ENCODE peak calls at places on chromosomes 3 and 15, in ten cellular contexts. One of them, this sample, is unnamed.
A peak's percentile ranks its signal among the peaks of the same experiment; 100 is the strongest.

GRCh38 chr3:133662256-133662773 is 574 bp upstream of the TOPBP1 start:
- DNase-seq in BJ: no peak
- DNase-seq in MCF 10A: peak; percentile 41
- DNase-seq in HFFc6: peak; percentile 35
- DNase-seq in SK-N-SH: peak; percentile 63
- DNase-seq in spleen: no peak
- DNase-seq in fibroblast of lung: peak; percentile 50
- DNase-seq in fibroblast of the aortic adventitia: peak; percentile 33
- DNase-seq in mucosa of descending colon: peak; percentile 11
- DNase-seq in WERI-Rb-1: peak; percentile 30
- DNase-seq in this sample: no peak

GRCh38 chr3:100913870-100914654 is 79.2 kb downstream of the ABI3BP start:
- DNase-seq in BJ: no peak
- DNase-seq in MCF 10A: no peak
- DNase-seq in HFFc6: no peak
- DNase-seq in SK-N-SH: no peak
- DNase-seq in spleen: no peak
- DNase-seq in fibroblast of lung: peak; percentile 73
- DNase-seq in fibroblast of the aortic adventitia: peak; percentile 95
- DNase-seq in mucosa of descending colon: no peak
- DNase-seq in WERI-Rb-1: no peak
- DNase-seq in this sample: no peak

GRCh38 chr3:101262393-101263240 is 57.8 kb downstream of the IMPG2 start:
- DNase-seq in BJ: no peak
- DNase-seq in MCF 10A: no peak
- DNase-seq in HFFc6: no peak
- DNase-seq in SK-N-SH: no peak
- DNase-seq in spleen: no peak
- DNase-seq in fibroblast of lung: no peak
- DNase-seq in fibroblast of the aortic adventitia: no peak
- DNase-seq in mucosa of descending colon: no peak
- DNase-seq in WERI-Rb-1: no peak
- DNase-seq in this sample: no peak

GRCh38 chr3:189458536-189458935 is 172.7 kb upstream of the TP63 start:
- DNase-seq in BJ: no peak
- DNase-seq in MCF 10A: peak; percentile 80
- DNase-seq in HFFc6: no peak
- DNase-seq in SK-N-SH: peak; percentile 64
- DNase-seq in spleen: no peak
- DNase-seq in fibroblast of lung: peak; percentile 33
- DNase-seq in fibroblast of the aortic adventitia: peak; percentile 78
- DNase-seq in mucosa of descending colon: no peak
- DNase-seq in WERI-Rb-1: no peak
- DNase-seq in this sample: no peak

GRCh38 chr15:41827880-41828746 is at the start of gene JMJD7:
- DNase-seq in BJ: no peak
- DNase-seq in MCF 10A: peak; percentile 85
- DNase-seq in HFFc6: peak; percentile 80
- DNase-seq in SK-N-SH: peak; percentile 100
- DNase-seq in spleen: peak; percentile 99
- DNase-seq in fibroblast of lung: peak; percentile 77
- DNase-seq in fibroblast of the aortic adventitia: peak; percentile 79
- DNase-seq in mucosa of descending colon: peak; percentile 98
- DNase-seq in WERI-Rb-1: peak; percentile 92
- DNase-seq in this sample: peak; percentile 97

GRCh38 chr15:85024509-85025336 is 43.1 kb downstream of the PDE8A start:
- DNase-seq in BJ: no peak
- DNase-seq in MCF 10A: peak; percentile 82
- DNase-seq in HFFc6: no peak
- DNase-seq in SK-N-SH: no peak
- DNase-seq in spleen: no peak
- DNase-seq in fibroblast of lung: peak; percentile 88
- DNase-seq in fibroblast of the aortic adventitia: peak; percentile 59
- DNase-seq in mucosa of descending colon: no peak
- DNase-seq in WERI-Rb-1: no peak
- DNase-seq in this sample: no peak

GRCh38 chr15:98734472-98735284 is 86.3 kb downstream of the IGF1R start:
- DNase-seq in BJ: no peak
- DNase-seq in MCF 10A: peak; percentile 32
- DNase-seq in HFFc6: no peak
- DNase-seq in SK-N-SH: no peak
- DNase-seq in spleen: no peak
- DNase-seq in fibroblast of lung: no peak
- DNase-seq in fibroblast of the aortic adventitia: peak; percentile 37
- DNase-seq in mucosa of descending colon: no peak
- DNase-seq in WERI-Rb-1: no peak
- DNase-seq in this sample: no peak

GRCh38 chr3:177935008-177935407 is 601.2 kb upstream of the KCNMB2 start:
- DNase-seq in BJ: no peak
- DNase-seq in MCF 10A: no peak
- DNase-seq in HFFc6: no peak
- DNase-seq in SK-N-SH: peak; percentile 44
- DNase-seq in spleen: no peak
- DNase-seq in fibroblast of lung: peak; percentile 13
- DNase-seq in fibroblast of the aortic adventitia: no peak
- DNase-seq in mucosa of descending colon: no peak
- DNase-seq in WERI-Rb-1: peak; percentile 84
- DNase-seq in this sample: no peak

GRCh38 chr15:57591237-57591821 is 375 bp upstream of the MYZAP start:
- DNase-seq in BJ: no peak
- DNase-seq in MCF 10A: no peak
- DNase-seq in HFFc6: no peak
- DNase-seq in SK-N-SH: no peak
- DNase-seq in spleen: no peak
- DNase-seq in fibroblast of lung: no peak
- DNase-seq in fibroblast of the aortic adventitia: no peak
- DNase-seq in mucosa of descending colon: no peak
- DNase-seq in WERI-Rb-1: no peak
- DNase-seq in this sample: no peak

GRCh38 chr15:70127797-70128756 is 30.4 kb upstream of the TLE3 start:
- DNase-seq in BJ: no peak
- DNase-seq in MCF 10A: no peak
- DNase-seq in HFFc6: no peak
- DNase-seq in SK-N-SH: no peak
- DNase-seq in spleen: no peak
- DNase-seq in fibroblast of lung: no peak
- DNase-seq in fibroblast of the aortic adventitia: no peak
- DNase-seq in mucosa of descending colon: no peak
- DNase-seq in WERI-Rb-1: no peak
- DNase-seq in this sample: no peak

GRCh38 chr15:63422891-63423290 is 41.2 kb upstream of the CA12 start:
- DNase-seq in BJ: no peak
- DNase-seq in MCF 10A: no peak
- DNase-seq in HFFc6: no peak
- DNase-seq in SK-N-SH: no peak
- DNase-seq in spleen: no peak
- DNase-seq in fibroblast of lung: no peak
- DNase-seq in fibroblast of the aortic adventitia: no peak
- DNase-seq in mucosa of descending colon: no peak
- DNase-seq in WERI-Rb-1: no peak
- DNase-seq in this sample: no peak

DNA sequence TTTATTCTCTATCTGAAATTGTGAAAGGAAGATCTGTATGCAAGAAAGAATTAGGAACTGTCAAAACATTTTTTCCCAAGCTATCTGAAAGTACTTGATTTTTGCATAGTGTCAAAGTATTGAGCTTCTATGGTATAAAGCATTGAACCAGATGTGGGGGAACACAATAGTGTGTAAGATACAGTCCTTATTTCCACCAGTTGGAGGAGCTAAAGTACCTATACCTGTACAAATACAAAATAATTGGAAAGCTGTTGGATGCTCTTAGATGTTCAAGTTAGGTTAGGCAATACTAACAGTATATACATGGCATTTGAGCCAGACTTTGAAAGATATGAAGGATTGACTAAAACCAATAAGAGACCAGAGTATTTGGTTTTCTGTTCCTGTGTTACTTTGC is 148.4 kb downstream of the B3GALNT1 start:
- DNase-seq in BJ: no peak
- DNase-seq in MCF 10A: peak; percentile 30
- DNase-seq in HFFc6: no peak
- DNase-seq in SK-N-SH: no peak
- DNase-seq in spleen: no peak
- DNase-seq in fibroblast of lung: peak; percentile 23
- DNase-seq in fibroblast of the aortic adventitia: peak; percentile 55
- DNase-seq in mucosa of descending colon: no peak
- DNase-seq in WERI-Rb-1: no peak
- DNase-seq in this sample: no peak
- TF ChIP-seq CTCF in BJ: peak; percentile 36
- TF ChIP-seq CTCF in MCF 10A: peak; percentile 29
- TF ChIP-seq CTCF in HFFc6: peak; percentile 56
- TF ChIP-seq CTCF in SK-N-SH: peak; percentile 48
- TF ChIP-seq CTCF in spleen: no peak
- TF ChIP-seq CTCF in fibroblast of lung: no peak
- TF ChIP-seq CTCF in fibroblast of the aortic adventitia: peak; percentile 45
- TF ChIP-seq CTCF in mucosa of descending colon: no peak
- TF ChIP-seq CTCF in WERI-Rb-1: no peak
- TF ChIP-seq CTCF in this sample: no peak

GRCh38 chr3:31408720-31409119 is 124.0 kb upstream of the STT3B start:
- DNase-seq in BJ: no peak
- DNase-seq in MCF 10A: no peak
- DNase-seq in HFFc6: no peak
- DNase-seq in SK-N-SH: no peak
- DNase-seq in spleen: no peak
- DNase-seq in fibroblast of lung: no peak
- DNase-seq in fibroblast of the aortic adventitia: no peak
- DNase-seq in mucosa of descending colon: no peak
- DNase-seq in WERI-Rb-1: no peak
- DNase-seq in this sample: no peak

GRCh38 chr3:31409389-31409788 is 123.3 kb upstream of the STT3B start:
- DNase-seq in BJ: no peak
- DNase-seq in MCF 10A: no peak
- DNase-seq in HFFc6: no peak
- DNase-seq in SK-N-SH: no peak
- DNase-seq in spleen: no peak
- DNase-seq in fibroblast of lung: no peak
- DNase-seq in fibroblast of the aortic adventitia: no peak
- DNase-seq in mucosa of descending colon: no peak
- DNase-seq in WERI-Rb-1: no peak
- DNase-seq in this sample: no peak

GRCh38 chr3:31405515-31405914 is 127.2 kb upstream of the STT3B start:
- DNase-seq in BJ: no peak
- DNase-seq in MCF 10A: no peak
- DNase-seq in HFFc6: no peak
- DNase-seq in SK-N-SH: no peak
- DNase-seq in spleen: no peak
- DNase-seq in fibroblast of lung: peak; percentile 74
- DNase-seq in fibroblast of the aortic adventitia: peak; percentile 37
- DNase-seq in mucosa of descending colon: no peak
- DNase-seq in WERI-Rb-1: no peak
- DNase-seq in this sample: no peak

GRCh38 chr3:31406901-31407300 is 125.8 kb upstream of the STT3B start:
- DNase-seq in BJ: no peak
- DNase-seq in MCF 10A: no peak
- DNase-seq in HFFc6: no peak
- DNase-seq in SK-N-SH: no peak
- DNase-seq in spleen: no peak
- DNase-seq in fibroblast of lung: no peak
- DNase-seq in fibroblast of the aortic adventitia: no peak
- DNase-seq in mucosa of descending colon: no peak
- DNase-seq in WERI-Rb-1: no peak
- DNase-seq in this sample: no peak

GRCh38 chr3:31407665-31408064 is 125.1 kb upstream of the STT3B start:
- DNase-seq in BJ: no peak
- DNase-seq in MCF 10A: no peak
- DNase-seq in HFFc6: peak; percentile 13
- DNase-seq in SK-N-SH: no peak
- DNase-seq in spleen: no peak
- DNase-seq in fibroblast of lung: peak; percentile 68
- DNase-seq in fibroblast of the aortic adventitia: peak; percentile 53
- DNase-seq in mucosa of descending colon: no peak
- DNase-seq in WERI-Rb-1: no peak
- DNase-seq in this sample: no peak
- TF ChIP-seq CTCF in BJ: no peak
- TF ChIP-seq CTCF in MCF 10A: no peak
- TF ChIP-seq CTCF in HFFc6: no peak
- TF ChIP-seq CTCF in SK-N-SH: no peak
- TF ChIP-seq CTCF in spleen: no peak
- TF ChIP-seq CTCF in fibroblast of lung: no peak
- TF ChIP-seq CTCF in fibroblast of the aortic adventitia: no peak
- TF ChIP-seq CTCF in mucosa of descending colon: no peak
- TF ChIP-seq CTCF in WERI-Rb-1: no peak
- TF ChIP-seq CTCF in this sample: no peak

GRCh38 chr15:66700412-66700801 is 1.6 kb upstream of the SMAD6 start:
- DNase-seq in BJ: no peak
- DNase-seq in MCF 10A: no peak
- DNase-seq in HFFc6: no peak
- DNase-seq in SK-N-SH: no peak
- DNase-seq in spleen: no peak
- DNase-seq in fibroblast of lung: no peak
- DNase-seq in fibroblast of the aortic adventitia: no peak
- DNase-seq in mucosa of descending colon: no peak
- DNase-seq in WERI-Rb-1: no peak
- DNase-seq in this sample: no peak

GRCh38 chr15:66700802-66701421 is 1.1 kb upstream of the SMAD6 start:
- DNase-seq in BJ: no peak
- DNase-seq in MCF 10A: peak; percentile 95
- DNase-seq in HFFc6: peak; percentile 90
- DNase-seq in SK-N-SH: peak; percentile 98
- DNase-seq in spleen: peak; percentile 94
- DNase-seq in fibroblast of lung: peak; percentile 94
- DNase-seq in fibroblast of the aortic adventitia: peak; percentile 94
- DNase-seq in mucosa of descending colon: peak; percentile 98
- DNase-seq in WERI-Rb-1: peak; percentile 97
- DNase-seq in this sample: peak; percentile 96

GRCh38 chr15:66698971-66699370 is 3.1 kb upstream of the SMAD6 start:
- DNase-seq in BJ: no peak
- DNase-seq in MCF 10A: no peak
- DNase-seq in HFFc6: no peak
- DNase-seq in SK-N-SH: no peak
- DNase-seq in spleen: no peak
- DNase-seq in fibroblast of lung: no peak
- DNase-seq in fibroblast of the aortic adventitia: no peak
- DNase-seq in mucosa of descending colon: no peak
- DNase-seq in WERI-Rb-1: no peak
- DNase-seq in this sample: no peak

GRCh38 chr15:66696770-66697169 is 5.3 kb upstream of the SMAD6 start:
- DNase-seq in BJ: no peak
- DNase-seq in MCF 10A: no peak
- DNase-seq in HFFc6: no peak
- DNase-seq in SK-N-SH: no peak
- DNase-seq in spleen: no peak
- DNase-seq in fibroblast of lung: no peak
- DNase-seq in fibroblast of the aortic adventitia: no peak
- DNase-seq in mucosa of descending colon: no peak
- DNase-seq in WERI-Rb-1: no peak
- DNase-seq in this sample: no peak

GRCh38 chr15:66698318-66698961 is 3.6 kb upstream of the SMAD6 start:
- DNase-seq in BJ: no peak
- DNase-seq in MCF 10A: peak; percentile 65
- DNase-seq in HFFc6: peak; percentile 57
- DNase-seq in SK-N-SH: peak; percentile 81
- DNase-seq in spleen: no peak
- DNase-seq in fibroblast of lung: peak; percentile 53
- DNase-seq in fibroblast of the aortic adventitia: peak; percentile 82
- DNase-seq in mucosa of descending colon: peak; percentile 84
- DNase-seq in WERI-Rb-1: peak; percentile 90
- DNase-seq in this sample: peak; percentile 51
- TF ChIP-seq CTCF in BJ: peak; percentile 98
- TF ChIP-seq CTCF in MCF 10A: peak; percentile 71
- TF ChIP-seq CTCF in HFFc6: peak; percentile 88
- TF ChIP-seq CTCF in SK-N-SH: peak; percentile 90
- TF ChIP-seq CTCF in spleen: peak; percentile 72
- TF ChIP-seq CTCF in fibroblast of lung: peak; percentile 82
- TF ChIP-seq CTCF in fibroblast of the aortic adventitia: peak; percentile 95
- TF ChIP-seq CTCF in mucosa of descending colon: peak; percentile 77
- TF ChIP-seq CTCF in WERI-Rb-1: peak; percentile 96
- TF ChIP-seq CTCF in this sample: peak; percentile 67

GRCh38 chr3:196192036-196193001 is 18.9 kb downstream of the ZDHHC19 start:
- DNase-seq in BJ: no peak
- DNase-seq in MCF 10A: no peak
- DNase-seq in HFFc6: no peak
- DNase-seq in SK-N-SH: peak; percentile 13
- DNase-seq in spleen: peak; percentile 91
- DNase-seq in fibroblast of lung: no peak
- DNase-seq in fibroblast of the aortic adventitia: no peak
- DNase-seq in mucosa of descending colon: peak; percentile 55
- DNase-seq in WERI-Rb-1: no peak
- DNase-seq in this sample: no peak
- TF ChIP-seq CTCF in BJ: no peak
- TF ChIP-seq CTCF in MCF 10A: no peak
- TF ChIP-seq CTCF in HFFc6: no peak
- TF ChIP-seq CTCF in SK-N-SH: no peak
- TF ChIP-seq CTCF in spleen: no peak
- TF ChIP-seq CTCF in fibroblast of lung: no peak
- TF ChIP-seq CTCF in fibroblast of the aortic adventitia: no peak
- TF ChIP-seq CTCF in mucosa of descending colon: no peak
- TF ChIP-seq CTCF in WERI-Rb-1: no peak
- TF ChIP-seq CTCF in this sample: no peak